ENCODE peak calls at places on chromosomes 12 and 14, in four cellular contexts. D, J, V and E are unnamed samples.

GRCh38 chr12:43807361-43807760 is 1.2 kb upstream of the TWF1 start:
- DNase-seq in D (no peak), J (no peak), V (no peak), E (no peak)

GRCh38 chr12:14256555-14257169 is 108.8 kb upstream of the ATF7IP start:
- DNase-seq in D (peak), J (peak), V (peak), E (peak)

GRCh38 chr14:104262515-104263514 is 124.4 kb downstream of the KIF26A start:
- DNase-seq in D (no peak), J (no peak), V (no peak), E (no peak)

GRCh38 chr12:75135021-75135420 is 74.6 kb downstream of the KCNC2 start:
- DNase-seq in D (no peak), J (no peak), V (no peak), E (no peak)

GRCh38 chr14:99995700-99996356 is 69.4 kb upstream of the EVL start:
- DNase-seq in D (peak), J (peak), V (peak), E (peak)

GRCh38 chr14:86086962-86087361 is 557.0 kb downstream of the FLRT2 start:
- DNase-seq in D (no peak), J (no peak), V (no peak), E (no peak)

GRCh38 chr12:108773798-108774788 is 42.8 kb upstream of the CORO1C start:
- DNase-seq in D (peak), J (no peak), V (peak), E (no peak)

GRCh38 chr12:121214171-121214777 is 4.3 kb downstream of the P2RX4 start:
- DNase-seq in D (peak), J (no peak), V (peak), E (peak)

GRCh38 chr12:108862588-108862959 is 5.2 kb upstream of the SSH1 start:
- DNase-seq in D (no peak), J (no peak), V (no peak), E (no peak)

GRCh38 chr14:92475451-92476187 is 38.0 kb upstream of the RIN3 start:
- DNase-seq in D (peak), J (no peak), V (peak), E (no peak)

GRCh38 chr14:88895116-88895515 is 70.7 kb downstream of the TTC8 start:
- DNase-seq in D (no peak), J (no peak), V (peak), E (peak)

GRCh38 chr12:104358353-104359003 is 54.9 kb downstream of the EID3 start:
- DNase-seq in D (peak), J (peak), V (peak), E (peak)

GRCh38 chr12:130868412-130868811 is 3.5 kb upstream of the RAN start:
- DNase-seq in D (no peak), J (no peak), V (no peak), E (no peak)

GRCh38 chr12:49921936-49922335 is 18.2 kb upstream of the FAIM2 start:
- DNase-seq in D (no peak), J (no peak), V (no peak), E (no peak)

GRCh38 chr12:69101505-69101904 is 137.9 kb upstream of the CPSF6 start:
- DNase-seq in D (no peak), J (no peak), V (peak), E (no peak)